ENCODE peak calls at places on chromosomes 5 and 9, in four cellular contexts. Y is H1, N is HepG2, U is GM12878. A is an unnamed sample.

GRCh38 chr5:140073296-140073695 is 30.2 kb upstream of the NRG2 start:
- DNase-seq in Y (no peak), N (no peak), U (no peak), A (no peak)

GRCh38 chr9:76311576-76311975 is 82.7 kb downstream of the RFK start:
- DNase-seq in Y (no peak), N (no peak), U (no peak), A (no peak)

GRCh38 chr5:138386290-138386689 is 33.8 kb downstream of the KDM3B start:
- DNase-seq in Y (no peak), N (no peak), U (no peak), A (no peak)

GRCh38 chr9:128113526-128114325 is 13.8 kb downstream of the PTGES2 start:
- DNase-seq in Y (no peak), N (no peak), U (no peak), A (no peak)

GRCh38 chr5:119742311-119742710 is 113.0 kb downstream of the FAM170A start:
- DNase-seq in Y (no peak), N (no peak), U (no peak), A (no peak)

GRCh38 chr5:122775713-122776084 is 819 bp downstream of the SNX2 start:
- DNase-seq in Y (no peak), N (no peak), U (no peak), A (no peak)

GRCh38 chr9:116806075-116806474 is 119.0 kb downstream of the TRIM32 start:
- DNase-seq in Y (no peak), N (no peak), U (no peak), A (no peak)

GRCh38 chr5:2300421-2300820 is 417.7 kb upstream of the IRX4 start:
- DNase-seq in Y (no peak), N (no peak), U (no peak), A (no peak)

GRCh38 chr9:112868956-112869594 is 21.6 kb downstream of the SLC46A2 start:
- DNase-seq in Y (no peak), N (no peak), U (no peak), A (no peak)

GRCh38 chr5:142515036-142515435 is 170.9 kb downstream of the FGF1 start:
- DNase-seq in Y (no peak), N (no peak), U (no peak), A (no peak)

GRCh38 chr9:71748280-71748743 is 20.0 kb downstream of the CEMIP2 start:
- DNase-seq in Y (no peak), N (no peak), U (no peak), A (no peak)

GRCh38 chr5:67246108-67246507 is 49.5 kb upstream of the CD180 start:
- DNase-seq in Y (no peak), N (peak), U (peak), A (peak)

GRCh38 chr5:119412828-119413227 is 39.5 kb upstream of the HSD17B4 start:
- DNase-seq in Y (no peak), N (no peak), U (no peak), A (no peak)

GRCh38 chr5:141192110-141192725 is at the start of gene PCDHB10:
- DNase-seq in Y (no peak), N (peak), U (no peak), A (peak)
- TF ChIP-seq SUZ12 in Y (no peak), N (no peak), U (no peak), A (no peak)

GRCh38 chr5:33257807-33258491 is 182.8 kb upstream of the TARS1 start:
- DNase-seq in Y (no peak), N (no peak), U (no peak), A (no peak)
- TF ChIP-seq SP1 in Y (no peak), N (no peak), U (no peak), A (no peak)

GRCh38 chr9:33310748-33311147 is 20.4 kb downstream of the NFX1 start:
- DNase-seq in Y (no peak), N (no peak), U (no peak), A (no peak)
- TF ChIP-seq SUZ12 in Y (no peak), N (no peak), U (no peak), A (no peak)

DNA sequence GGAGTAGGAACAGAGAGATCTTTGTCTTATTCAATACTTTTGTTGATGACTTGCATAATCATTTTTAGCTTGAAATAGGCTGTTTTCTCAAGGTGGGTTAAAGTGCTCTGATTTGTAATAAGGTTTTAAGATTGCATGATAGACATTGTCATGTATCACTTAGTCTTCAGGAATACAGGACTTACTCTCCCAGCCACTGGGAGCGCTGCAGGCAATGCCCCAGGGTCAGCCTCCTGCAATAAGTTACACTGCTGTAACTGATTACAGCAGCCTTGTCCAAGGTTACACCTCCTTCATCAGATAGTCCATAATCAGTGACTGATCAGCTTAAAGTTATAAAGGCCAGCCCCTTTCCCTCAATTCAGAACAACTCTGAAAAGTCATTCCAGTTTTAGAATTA is 218.6 kb downstream of the ESM1 start:
- DNase-seq in Y (no peak), N (no peak), U (no peak), A (no peak)
- TF ChIP-seq SP1 in Y (no peak), N (no peak), U (no peak), A (no peak)

GRCh38 chr5:95762681-95763041 is 31.5 kb downstream of the RHOBTB3 start:
- DNase-seq in Y (no peak), N (no peak), U (no peak), A (no peak)

GRCh38 chr5:95759005-95759404 is 27.9 kb downstream of the RHOBTB3 start:
- DNase-seq in Y (no peak), N (peak), U (no peak), A (no peak)

GRCh38 chr5:95761771-95762680 is 30.9 kb downstream of the RHOBTB3 start:
- DNase-seq in Y (no peak), N (no peak), U (no peak), A (no peak)

GRCh38 chr5:95759634-95760033 is 28.5 kb downstream of the RHOBTB3 start:
- DNase-seq in Y (no peak), N (peak), U (no peak), A (no peak)

GRCh38 chr5:95760291-95761191 is 29.4 kb downstream of the RHOBTB3 start:
- DNase-seq in Y (no peak), N (peak), U (peak), A (no peak)
- TF ChIP-seq SUZ12 in Y (no peak), N (no peak), U (no peak), A (no peak)

A was measured in HEK293T.